ENCODE peak calls at places on chromosomes 5 and 9, in five cellular contexts. One of them, this sample, is unnamed.

GRCh38 chr5:177362871-177363507 is 5.3 kb downstream of the RGS14 start:
- DNase-seq in activated naive CD8-positive, alpha-beta T cell treated with anti-CD3 and anti-CD28 coated beads for 36 hours: peak
- DNase-seq in stimulated activated CD4-positive, alpha-beta T cell treated with anti-CD3 and anti-CD28 coated beads, Interleukin-4, amount 100 ng/mL, for 1 hour: peak
- DNase-seq in activated CD8-positive, alpha-beta memory T cell treated with anti-CD3 and anti-CD28 coated beads, Interleukin-2, amount 50 U/mL, for 48 hours: peak
- DNase-seq in left colon: peak
- DNase-seq in this sample: peak

GRCh38 chr9:70420267-70421019 is 6.0 kb upstream of the KLF9 start:
- DNase-seq in activated naive CD8-positive, alpha-beta T cell treated with anti-CD3 and anti-CD28 coated beads for 36 hours: peak
- DNase-seq in stimulated activated CD4-positive, alpha-beta T cell treated with anti-CD3 and anti-CD28 coated beads, Interleukin-4, amount 100 ng/mL, for 1 hour: peak
- DNase-seq in activated CD8-positive, alpha-beta memory T cell treated with anti-CD3 and anti-CD28 coated beads, Interleukin-2, amount 50 U/mL, for 48 hours: peak
- DNase-seq in left colon: peak
- DNase-seq in this sample: peak

GRCh38 chr5:170552486-170553122 is 48.8 kb downstream of the KCNIP1 start:
- DNase-seq in activated naive CD8-positive, alpha-beta T cell treated with anti-CD3 and anti-CD28 coated beads for 36 hours: no peak
- DNase-seq in stimulated activated CD4-positive, alpha-beta T cell treated with anti-CD3 and anti-CD28 coated beads, Interleukin-4, amount 100 ng/mL, for 1 hour: no peak
- DNase-seq in activated CD8-positive, alpha-beta memory T cell treated with anti-CD3 and anti-CD28 coated beads, Interleukin-2, amount 50 U/mL, for 48 hours: no peak
- DNase-seq in left colon: peak
- DNase-seq in this sample: peak

GRCh38 chr9:35570709-35571108 is 34.4 kb upstream of the TESK1 start:
- DNase-seq in activated naive CD8-positive, alpha-beta T cell treated with anti-CD3 and anti-CD28 coated beads for 36 hours: peak
- DNase-seq in stimulated activated CD4-positive, alpha-beta T cell treated with anti-CD3 and anti-CD28 coated beads, Interleukin-4, amount 100 ng/mL, for 1 hour: no peak
- DNase-seq in activated CD8-positive, alpha-beta memory T cell treated with anti-CD3 and anti-CD28 coated beads, Interleukin-2, amount 50 U/mL, for 48 hours: no peak
- DNase-seq in left colon: no peak
- DNase-seq in this sample: no peak

GRCh38 chr9:133797406-133798150 is 59.4 kb upstream of the SARDH start:
- DNase-seq in activated naive CD8-positive, alpha-beta T cell treated with anti-CD3 and anti-CD28 coated beads for 36 hours: no peak
- DNase-seq in stimulated activated CD4-positive, alpha-beta T cell treated with anti-CD3 and anti-CD28 coated beads, Interleukin-4, amount 100 ng/mL, for 1 hour: no peak
- DNase-seq in activated CD8-positive, alpha-beta memory T cell treated with anti-CD3 and anti-CD28 coated beads, Interleukin-2, amount 50 U/mL, for 48 hours: no peak
- DNase-seq in left colon: no peak
- DNase-seq in this sample: no peak

GRCh38 chr5:158414780-158415179 is 555.8 kb upstream of the CLINT1 start:
- DNase-seq in activated naive CD8-positive, alpha-beta T cell treated with anti-CD3 and anti-CD28 coated beads for 36 hours: no peak
- DNase-seq in stimulated activated CD4-positive, alpha-beta T cell treated with anti-CD3 and anti-CD28 coated beads, Interleukin-4, amount 100 ng/mL, for 1 hour: no peak
- DNase-seq in activated CD8-positive, alpha-beta memory T cell treated with anti-CD3 and anti-CD28 coated beads, Interleukin-2, amount 50 U/mL, for 48 hours: no peak
- DNase-seq in left colon: no peak
- DNase-seq in this sample: no peak

GRCh38 chr5:73119492-73120157 is 750 bp upstream of the TMEM171 start:
- DNase-seq in activated naive CD8-positive, alpha-beta T cell treated with anti-CD3 and anti-CD28 coated beads for 36 hours: peak
- DNase-seq in stimulated activated CD4-positive, alpha-beta T cell treated with anti-CD3 and anti-CD28 coated beads, Interleukin-4, amount 100 ng/mL, for 1 hour: no peak
- DNase-seq in activated CD8-positive, alpha-beta memory T cell treated with anti-CD3 and anti-CD28 coated beads, Interleukin-2, amount 50 U/mL, for 48 hours: no peak
- DNase-seq in left colon: peak
- DNase-seq in this sample: no peak

GRCh38 chr5:16741007-16741406 is 124.2 kb upstream of the RETREG1 start:
- DNase-seq in activated naive CD8-positive, alpha-beta T cell treated with anti-CD3 and anti-CD28 coated beads for 36 hours: no peak
- DNase-seq in stimulated activated CD4-positive, alpha-beta T cell treated with anti-CD3 and anti-CD28 coated beads, Interleukin-4, amount 100 ng/mL, for 1 hour: no peak
- DNase-seq in activated CD8-positive, alpha-beta memory T cell treated with anti-CD3 and anti-CD28 coated beads, Interleukin-2, amount 50 U/mL, for 48 hours: no peak
- DNase-seq in left colon: no peak
- DNase-seq in this sample: no peak

GRCh38 chr9:137305788-137306545 is 3.9 kb upstream of the NRARP start:
- DNase-seq in activated naive CD8-positive, alpha-beta T cell treated with anti-CD3 and anti-CD28 coated beads for 36 hours: no peak
- DNase-seq in stimulated activated CD4-positive, alpha-beta T cell treated with anti-CD3 and anti-CD28 coated beads, Interleukin-4, amount 100 ng/mL, for 1 hour: no peak
- DNase-seq in activated CD8-positive, alpha-beta memory T cell treated with anti-CD3 and anti-CD28 coated beads, Interleukin-2, amount 50 U/mL, for 48 hours: no peak
- DNase-seq in left colon: peak
- DNase-seq in this sample: peak

GRCh38 chr9:137056739-137057407 is 3.0 kb upstream of the ENTPD2 start:
- DNase-seq in activated naive CD8-positive, alpha-beta T cell treated with anti-CD3 and anti-CD28 coated beads for 36 hours: no peak
- DNase-seq in stimulated activated CD4-positive, alpha-beta T cell treated with anti-CD3 and anti-CD28 coated beads, Interleukin-4, amount 100 ng/mL, for 1 hour: no peak
- DNase-seq in activated CD8-positive, alpha-beta memory T cell treated with anti-CD3 and anti-CD28 coated beads, Interleukin-2, amount 50 U/mL, for 48 hours: no peak
- DNase-seq in left colon: no peak
- DNase-seq in this sample: no peak

GRCh38 chr5:137152616-137153015 is 346.5 kb downstream of the SPOCK1 start:
- DNase-seq in activated naive CD8-positive, alpha-beta T cell treated with anti-CD3 and anti-CD28 coated beads for 36 hours: no peak
- DNase-seq in stimulated activated CD4-positive, alpha-beta T cell treated with anti-CD3 and anti-CD28 coated beads, Interleukin-4, amount 100 ng/mL, for 1 hour: no peak
- DNase-seq in activated CD8-positive, alpha-beta memory T cell treated with anti-CD3 and anti-CD28 coated beads, Interleukin-2, amount 50 U/mL, for 48 hours: no peak
- DNase-seq in left colon: no peak
- DNase-seq in this sample: no peak

GRCh38 chr9:75197521-75197920 is 109.2 kb downstream of the OSTF1 start:
- DNase-seq in activated naive CD8-positive, alpha-beta T cell treated with anti-CD3 and anti-CD28 coated beads for 36 hours: no peak
- DNase-seq in stimulated activated CD4-positive, alpha-beta T cell treated with anti-CD3 and anti-CD28 coated beads, Interleukin-4, amount 100 ng/mL, for 1 hour: no peak
- DNase-seq in activated CD8-positive, alpha-beta memory T cell treated with anti-CD3 and anti-CD28 coated beads, Interleukin-2, amount 50 U/mL, for 48 hours: no peak
- DNase-seq in left colon: no peak
- DNase-seq in this sample: no peak

GRCh38 chr5:69242215-69242927 is 7.7 kb downstream of the CDK7 start:
- DNase-seq in activated naive CD8-positive, alpha-beta T cell treated with anti-CD3 and anti-CD28 coated beads for 36 hours: no peak
- DNase-seq in stimulated activated CD4-positive, alpha-beta T cell treated with anti-CD3 and anti-CD28 coated beads, Interleukin-4, amount 100 ng/mL, for 1 hour: no peak
- DNase-seq in activated CD8-positive, alpha-beta memory T cell treated with anti-CD3 and anti-CD28 coated beads, Interleukin-2, amount 50 U/mL, for 48 hours: no peak
- DNase-seq in left colon: no peak
- DNase-seq in this sample: no peak

GRCh38 chr9:14203366-14204056 is 110.4 kb downstream of the NFIB start:
- DNase-seq in activated naive CD8-positive, alpha-beta T cell treated with anti-CD3 and anti-CD28 coated beads for 36 hours: no peak
- DNase-seq in stimulated activated CD4-positive, alpha-beta T cell treated with anti-CD3 and anti-CD28 coated beads, Interleukin-4, amount 100 ng/mL, for 1 hour: no peak
- DNase-seq in activated CD8-positive, alpha-beta memory T cell treated with anti-CD3 and anti-CD28 coated beads, Interleukin-2, amount 50 U/mL, for 48 hours: no peak
- DNase-seq in left colon: peak
- DNase-seq in this sample: no peak

GRCh38 chr5:173829826-173830225 is 58.3 kb upstream of the CPEB4 start:
- DNase-seq in activated naive CD8-positive, alpha-beta T cell treated with anti-CD3 and anti-CD28 coated beads for 36 hours: no peak
- DNase-seq in stimulated activated CD4-positive, alpha-beta T cell treated with anti-CD3 and anti-CD28 coated beads, Interleukin-4, amount 100 ng/mL, for 1 hour: no peak
- DNase-seq in activated CD8-positive, alpha-beta memory T cell treated with anti-CD3 and anti-CD28 coated beads, Interleukin-2, amount 50 U/mL, for 48 hours: no peak
- DNase-seq in left colon: no peak
- DNase-seq in this sample: no peak

GRCh38 chr9:107587175-107587963 is 97.8 kb upstream of the KLF4 start:
- DNase-seq in activated naive CD8-positive, alpha-beta T cell treated with anti-CD3 and anti-CD28 coated beads for 36 hours: no peak
- DNase-seq in stimulated activated CD4-positive, alpha-beta T cell treated with anti-CD3 and anti-CD28 coated beads, Interleukin-4, amount 100 ng/mL, for 1 hour: no peak
- DNase-seq in activated CD8-positive, alpha-beta memory T cell treated with anti-CD3 and anti-CD28 coated beads, Interleukin-2, amount 50 U/mL, for 48 hours: no peak
- DNase-seq in left colon: peak
- DNase-seq in this sample: no peak

GRCh38 chr5:3033033-3033755 is 281.7 kb upstream of the IRX2 start:
- DNase-seq in activated naive CD8-positive, alpha-beta T cell treated with anti-CD3 and anti-CD28 coated beads for 36 hours: no peak
- DNase-seq in stimulated activated CD4-positive, alpha-beta T cell treated with anti-CD3 and anti-CD28 coated beads, Interleukin-4, amount 100 ng/mL, for 1 hour: no peak
- DNase-seq in activated CD8-positive, alpha-beta memory T cell treated with anti-CD3 and anti-CD28 coated beads, Interleukin-2, amount 50 U/mL, for 48 hours: no peak
- DNase-seq in left colon: no peak
- DNase-seq in this sample: no peak

GRCh38 chr9:73152445-73152844 is 780 bp downstream of the ANXA1 start:
- DNase-seq in activated naive CD8-positive, alpha-beta T cell treated with anti-CD3 and anti-CD28 coated beads for 36 hours: no peak
- DNase-seq in stimulated activated CD4-positive, alpha-beta T cell treated with anti-CD3 and anti-CD28 coated beads, Interleukin-4, amount 100 ng/mL, for 1 hour: no peak
- DNase-seq in activated CD8-positive, alpha-beta memory T cell treated with anti-CD3 and anti-CD28 coated beads, Interleukin-2, amount 50 U/mL, for 48 hours: no peak
- DNase-seq in left colon: no peak
- DNase-seq in this sample: no peak

GRCh38 chr5:29853711-29854110 is 1339.8 kb upstream of the CDH6 start:
- DNase-seq in activated naive CD8-positive, alpha-beta T cell treated with anti-CD3 and anti-CD28 coated beads for 36 hours: no peak
- DNase-seq in stimulated activated CD4-positive, alpha-beta T cell treated with anti-CD3 and anti-CD28 coated beads, Interleukin-4, amount 100 ng/mL, for 1 hour: no peak
- DNase-seq in activated CD8-positive, alpha-beta memory T cell treated with anti-CD3 and anti-CD28 coated beads, Interleukin-2, amount 50 U/mL, for 48 hours: no peak
- DNase-seq in left colon: no peak
- DNase-seq in this sample: no peak

GRCh38 chr9:76562511-76562911 is 103.5 kb downstream of the GCNT1 start:
- DNase-seq in activated naive CD8-positive, alpha-beta T cell treated with anti-CD3 and anti-CD28 coated beads for 36 hours: no peak
- DNase-seq in stimulated activated CD4-positive, alpha-beta T cell treated with anti-CD3 and anti-CD28 coated beads, Interleukin-4, amount 100 ng/mL, for 1 hour: no peak
- DNase-seq in activated CD8-positive, alpha-beta memory T cell treated with anti-CD3 and anti-CD28 coated beads, Interleukin-2, amount 50 U/mL, for 48 hours: no peak
- DNase-seq in left colon: no peak
- DNase-seq in this sample: no peak

GRCh38 chr5:7372399-7372798 is 23.5 kb upstream of the ADCY2 start:
- DNase-seq in activated naive CD8-positive, alpha-beta T cell treated with anti-CD3 and anti-CD28 coated beads for 36 hours: no peak
- DNase-seq in stimulated activated CD4-positive, alpha-beta T cell treated with anti-CD3 and anti-CD28 coated beads, Interleukin-4, amount 100 ng/mL, for 1 hour: no peak
- DNase-seq in activated CD8-positive, alpha-beta memory T cell treated with anti-CD3 and anti-CD28 coated beads, Interleukin-2, amount 50 U/mL, for 48 hours: no peak
- DNase-seq in left colon: peak
- DNase-seq in this sample: no peak

GRCh38 chr5:98314262-98314661 is 459.2 kb upstream of the RGMB start:
- DNase-seq in activated naive CD8-positive, alpha-beta T cell treated with anti-CD3 and anti-CD28 coated beads for 36 hours: no peak
- DNase-seq in stimulated activated CD4-positive, alpha-beta T cell treated with anti-CD3 and anti-CD28 coated beads, Interleukin-4, amount 100 ng/mL, for 1 hour: no peak
- DNase-seq in activated CD8-positive, alpha-beta memory T cell treated with anti-CD3 and anti-CD28 coated beads, Interleukin-2, amount 50 U/mL, for 48 hours: no peak
- DNase-seq in left colon: no peak
- DNase-seq in this sample: no peak

GRCh38 chr5:174708466-174709207 is 15.7 kb upstream of the MSX2 start:
- DNase-seq in activated naive CD8-positive, alpha-beta T cell treated with anti-CD3 and anti-CD28 coated beads for 36 hours: no peak
- DNase-seq in stimulated activated CD4-positive, alpha-beta T cell treated with anti-CD3 and anti-CD28 coated beads, Interleukin-4, amount 100 ng/mL, for 1 hour: no peak
- DNase-seq in activated CD8-positive, alpha-beta memory T cell treated with anti-CD3 and anti-CD28 coated beads, Interleukin-2, amount 50 U/mL, for 48 hours: no peak
- DNase-seq in left colon: no peak
- DNase-seq in this sample: no peak

GRCh38 chr5:135488727-135489465 is 36.7 kb upstream of the TIFAB start:
- DNase-seq in activated naive CD8-positive, alpha-beta T cell treated with anti-CD3 and anti-CD28 coated beads for 36 hours: no peak
- DNase-seq in stimulated activated CD4-positive, alpha-beta T cell treated with anti-CD3 and anti-CD28 coated beads, Interleukin-4, amount 100 ng/mL, for 1 hour: no peak
- DNase-seq in activated CD8-positive, alpha-beta memory T cell treated with anti-CD3 and anti-CD28 coated beads, Interleukin-2, amount 50 U/mL, for 48 hours: no peak
- DNase-seq in left colon: no peak
- DNase-seq in this sample: peak

GRCh38 chr9:130352081-130352480 is 86.5 kb downstream of the HMCN2 start:
- DNase-seq in activated naive CD8-positive, alpha-beta T cell treated with anti-CD3 and anti-CD28 coated beads for 36 hours: no peak
- DNase-seq in stimulated activated CD4-positive, alpha-beta T cell treated with anti-CD3 and anti-CD28 coated beads, Interleukin-4, amount 100 ng/mL, for 1 hour: no peak
- DNase-seq in activated CD8-positive, alpha-beta memory T cell treated with anti-CD3 and anti-CD28 coated beads, Interleukin-2, amount 50 U/mL, for 48 hours: no peak
- DNase-seq in left colon: peak
- DNase-seq in this sample: no peak

GRCh38 chr9:18717751-18718150 is 243.8 kb downstream of the ADAMTSL1 start:
- DNase-seq in activated naive CD8-positive, alpha-beta T cell treated with anti-CD3 and anti-CD28 coated beads for 36 hours: no peak
- DNase-seq in stimulated activated CD4-positive, alpha-beta T cell treated with anti-CD3 and anti-CD28 coated beads, Interleukin-4, amount 100 ng/mL, for 1 hour: no peak
- DNase-seq in activated CD8-positive, alpha-beta memory T cell treated with anti-CD3 and anti-CD28 coated beads, Interleukin-2, amount 50 U/mL, for 48 hours: no peak
- DNase-seq in left colon: no peak
- DNase-seq in this sample: no peak

GRCh38 chr9:129383005-129383414 is 204.9 kb upstream of the IER5L start:
- DNase-seq in activated naive CD8-positive, alpha-beta T cell treated with anti-CD3 and anti-CD28 coated beads for 36 hours: no peak
- DNase-seq in stimulated activated CD4-positive, alpha-beta T cell treated with anti-CD3 and anti-CD28 coated beads, Interleukin-4, amount 100 ng/mL, for 1 hour: no peak
- DNase-seq in activated CD8-positive, alpha-beta memory T cell treated with anti-CD3 and anti-CD28 coated beads, Interleukin-2, amount 50 U/mL, for 48 hours: no peak
- DNase-seq in left colon: peak
- DNase-seq in this sample: no peak

GRCh38 chr9:11933926-11934325 is 759.3 kb upstream of the TYRP1 start:
- DNase-seq in activated naive CD8-positive, alpha-beta T cell treated with anti-CD3 and anti-CD28 coated beads for 36 hours: no peak
- DNase-seq in stimulated activated CD4-positive, alpha-beta T cell treated with anti-CD3 and anti-CD28 coated beads, Interleukin-4, amount 100 ng/mL, for 1 hour: no peak
- DNase-seq in activated CD8-positive, alpha-beta memory T cell treated with anti-CD3 and anti-CD28 coated beads, Interleukin-2, amount 50 U/mL, for 48 hours: no peak
- DNase-seq in left colon: no peak
- DNase-seq in this sample: no peak

GRCh38 chr5:136081192-136081591 is 51.5 kb upstream of the SMAD5 start:
- DNase-seq in activated naive CD8-positive, alpha-beta T cell treated with anti-CD3 and anti-CD28 coated beads for 36 hours: no peak
- DNase-seq in stimulated activated CD4-positive, alpha-beta T cell treated with anti-CD3 and anti-CD28 coated beads, Interleukin-4, amount 100 ng/mL, for 1 hour: no peak
- DNase-seq in activated CD8-positive, alpha-beta memory T cell treated with anti-CD3 and anti-CD28 coated beads, Interleukin-2, amount 50 U/mL, for 48 hours: no peak
- DNase-seq in left colon: no peak
- DNase-seq in this sample: no peak

GRCh38 chr9:133137451-133138231 is 16.6 kb upstream of the RALGDS start:
- DNase-seq in activated naive CD8-positive, alpha-beta T cell treated with anti-CD3 and anti-CD28 coated beads for 36 hours: peak
- DNase-seq in stimulated activated CD4-positive, alpha-beta T cell treated with anti-CD3 and anti-CD28 coated beads, Interleukin-4, amount 100 ng/mL, for 1 hour: no peak
- DNase-seq in activated CD8-positive, alpha-beta memory T cell treated with anti-CD3 and anti-CD28 coated beads, Interleukin-2, amount 50 U/mL, for 48 hours: no peak
- DNase-seq in left colon: peak
- DNase-seq in this sample: peak

GRCh38 chr5:77210091-77211012 is at the start of gene PDE8B:
- DNase-seq in activated naive CD8-positive, alpha-beta T cell treated with anti-CD3 and anti-CD28 coated beads for 36 hours: peak
- DNase-seq in stimulated activated CD4-positive, alpha-beta T cell treated with anti-CD3 and anti-CD28 coated beads, Interleukin-4, amount 100 ng/mL, for 1 hour: no peak
- DNase-seq in activated CD8-positive, alpha-beta memory T cell treated with anti-CD3 and anti-CD28 coated beads, Interleukin-2, amount 50 U/mL, for 48 hours: no peak
- DNase-seq in left colon: no peak
- DNase-seq in this sample: no peak

GRCh38 chr5:103667068-103667467 is 104.5 kb upstream of the NUDT12 start:
- DNase-seq in activated naive CD8-positive, alpha-beta T cell treated with anti-CD3 and anti-CD28 coated beads for 36 hours: no peak
- DNase-seq in stimulated activated CD4-positive, alpha-beta T cell treated with anti-CD3 and anti-CD28 coated beads, Interleukin-4, amount 100 ng/mL, for 1 hour: no peak
- DNase-seq in activated CD8-positive, alpha-beta memory T cell treated with anti-CD3 and anti-CD28 coated beads, Interleukin-2, amount 50 U/mL, for 48 hours: no peak
- DNase-seq in left colon: no peak
- DNase-seq in this sample: no peak

GRCh38 chr5:9852686-9853085 is 222.5 kb upstream of the TAS2R1 start:
- DNase-seq in activated naive CD8-positive, alpha-beta T cell treated with anti-CD3 and anti-CD28 coated beads for 36 hours: no peak
- DNase-seq in stimulated activated CD4-positive, alpha-beta T cell treated with anti-CD3 and anti-CD28 coated beads, Interleukin-4, amount 100 ng/mL, for 1 hour: no peak
- DNase-seq in activated CD8-positive, alpha-beta memory T cell treated with anti-CD3 and anti-CD28 coated beads, Interleukin-2, amount 50 U/mL, for 48 hours: no peak
- DNase-seq in left colon: no peak
- DNase-seq in this sample: no peak

GRCh38 chr5:166499452-166500240 is 1791.8 kb upstream of the WWC1 start:
- DNase-seq in activated naive CD8-positive, alpha-beta T cell treated with anti-CD3 and anti-CD28 coated beads for 36 hours: no peak
- DNase-seq in stimulated activated CD4-positive, alpha-beta T cell treated with anti-CD3 and anti-CD28 coated beads, Interleukin-4, amount 100 ng/mL, for 1 hour: no peak
- DNase-seq in activated CD8-positive, alpha-beta memory T cell treated with anti-CD3 and anti-CD28 coated beads, Interleukin-2, amount 50 U/mL, for 48 hours: no peak
- DNase-seq in left colon: no peak
- DNase-seq in this sample: no peak

GRCh38 chr9:35311891-35312639 is 150.3 kb downstream of the UNC13B start:
- DNase-seq in activated naive CD8-positive, alpha-beta T cell treated with anti-CD3 and anti-CD28 coated beads for 36 hours: no peak
- DNase-seq in stimulated activated CD4-positive, alpha-beta T cell treated with anti-CD3 and anti-CD28 coated beads, Interleukin-4, amount 100 ng/mL, for 1 hour: no peak
- DNase-seq in activated CD8-positive, alpha-beta memory T cell treated with anti-CD3 and anti-CD28 coated beads, Interleukin-2, amount 50 U/mL, for 48 hours: no peak
- DNase-seq in left colon: no peak
- DNase-seq in this sample: no peak

GRCh38 chr5:103526164-103526915 is 36.2 kb downstream of the NUDT12 start:
- DNase-seq in activated naive CD8-positive, alpha-beta T cell treated with anti-CD3 and anti-CD28 coated beads for 36 hours: no peak
- DNase-seq in stimulated activated CD4-positive, alpha-beta T cell treated with anti-CD3 and anti-CD28 coated beads, Interleukin-4, amount 100 ng/mL, for 1 hour: no peak
- DNase-seq in activated CD8-positive, alpha-beta memory T cell treated with anti-CD3 and anti-CD28 coated beads, Interleukin-2, amount 50 U/mL, for 48 hours: no peak
- DNase-seq in left colon: no peak
- DNase-seq in this sample: no peak